ENCODE peak calls at places on chromosomes 13 and 19, in ten cellular contexts. Z is tibial nerve, N is breast epithelium, W is heart left ventricle, H is ovary, P is Panc1, O is osteoblast, F is GM12865, C is cardiac fibroblast, U is AG04450. A is an unnamed sample.

GRCh38 chr19:45508931-45509691 is 1.8 kb downstream of the VASP start:
- DNase-seq in Z (no peak), N (peak), W (peak), H (peak), P (no peak), O (peak), F (peak), C (peak), U (no peak), A (peak)

GRCh38 chr13:30421093-30422055 is 919 bp upstream of the UBE2L5 start:
- DNase-seq in Z (peak), N (peak), W (peak), H (peak), P (no peak), O (peak), F (peak), C (peak), U (peak), A (peak)

GRCh38 chr19:38958301-38958700 is 17.2 kb downstream of the FBXO17 start:
- DNase-seq in Z (no peak), N (no peak), W (no peak), H (no peak), P (no peak), O (no peak), F (no peak), C (no peak), U (no peak), A (no peak)

GRCh38 chr19:4456566-4456842 is 1.1 kb downstream of the UBXN6 start:
- DNase-seq in Z (no peak), N (no peak), W (peak), H (peak), P (no peak), O (peak), F (no peak), C (peak), U (no peak), A (peak)

GRCh38 chr19:33868821-33869412 is 72.2 kb downstream of the KCTD15 start:
- DNase-seq in Z (no peak), N (peak), W (peak), H (peak), P (no peak), O (no peak), F (no peak), C (peak), U (no peak), A (peak)

GRCh38 chr19:15323496-15324235 is 8.7 kb downstream of the BRD4 start:
- DNase-seq in Z (no peak), N (peak), W (no peak), H (peak), P (no peak), O (no peak), F (peak), C (peak), U (no peak), A (peak)

GRCh38 chr13:85982102-85982501 is 182.9 kb upstream of the SLITRK6 start:
- DNase-seq in Z (no peak), N (no peak), W (no peak), H (no peak), P (no peak), O (no peak), F (no peak), C (no peak), U (no peak), A (peak)

GRCh38 chr19:29880498-29881081 is 61.4 kb upstream of the URI1 start:
- DNase-seq in Z (no peak), N (no peak), W (no peak), H (no peak), P (no peak), O (no peak), F (no peak), C (no peak), U (no peak), A (no peak)

GRCh38 chr13:85828094-85828684 is 29.0 kb upstream of the SLITRK6 start:
- DNase-seq in Z (no peak), N (no peak), W (no peak), H (no peak), P (no peak), O (no peak), F (peak), C (peak), U (peak), A (peak)

GRCh38 chr13:112772539-112772909 is 82.7 kb downstream of the ATP11A start:
- DNase-seq in Z (no peak), N (no peak), W (no peak), H (no peak), P (no peak), O (peak), F (no peak), C (no peak), U (no peak), A (no peak)

GRCh38 chr13:113932060-113932459 is 41.8 kb downstream of the C13orf46 start:
- DNase-seq in Z (peak), N (no peak), W (peak), H (no peak), P (no peak), O (peak), F (no peak), C (no peak), U (no peak), A (no peak)

GRCh38 chr13:83709751-83710515 is 172.3 kb downstream of the SLITRK1 start:
- DNase-seq in Z (no peak), N (no peak), W (no peak), H (no peak), P (no peak), O (no peak), F (no peak), C (no peak), U (no peak), A (peak)

GRCh38 chr13:26810095-26810494 is 49.5 kb upstream of the GPR12 start:
- DNase-seq in Z (no peak), N (no peak), W (no peak), H (no peak), P (no peak), O (no peak), F (no peak), C (no peak), U (no peak), A (no peak)

GRCh38 chr19:33189453-33189852 is 4.7 kb upstream of the LRP3 start:
- DNase-seq in Z (no peak), N (no peak), W (no peak), H (no peak), P (no peak), O (no peak), F (no peak), C (no peak), U (no peak), A (no peak)

GRCh38 chr13:40447857-40448256 is 218.6 kb downstream of the FOXO1 start:
- DNase-seq in Z (no peak), N (no peak), W (no peak), H (no peak), P (no peak), O (no peak), F (no peak), C (no peak), U (no peak), A (no peak)

GRCh38 chr19:41426116-41426841 is 895 bp downstream of the B3GNT8 start:
- DNase-seq in Z (no peak), N (no peak), W (peak), H (no peak), P (no peak), O (peak), F (no peak), C (no peak), U (no peak), A (no peak)

GRCh38 chr19:49390978-49391304 is 2.9 kb downstream of the KASH5 start:
- DNase-seq in Z (no peak), N (no peak), W (no peak), H (no peak), P (no peak), O (peak), F (peak), C (no peak), U (no peak), A (no peak)

GRCh38 chr19:48962029-48962848 is 2.9 kb upstream of the FTL start:
- DNase-seq in Z (no peak), N (no peak), W (peak), H (peak), P (no peak), O (peak), F (peak), C (peak), U (no peak), A (no peak)

GRCh38 chr13:26760835-26761582 is 423 bp upstream of the GPR12 start:
- DNase-seq in Z (no peak), N (no peak), W (no peak), H (no peak), P (no peak), O (no peak), F (no peak), C (no peak), U (no peak), A (no peak)

GRCh38 chr19:51365211-51366049 is 758 bp downstream of the ETFB start:
- DNase-seq in Z (no peak), N (no peak), W (no peak), H (peak), P (no peak), O (peak), F (peak), C (peak), U (no peak), A (peak)

GRCh38 chr13:113034451-113035208 is 65.6 kb downstream of the MCF2L start:
- DNase-seq in Z (no peak), N (no peak), W (no peak), H (peak), P (no peak), O (no peak), F (no peak), C (peak), U (peak), A (peak)

GRCh38 chr19:6532244-6532999 is 1.6 kb downstream of the TNFSF9 start:
- DNase-seq in Z (no peak), N (no peak), W (peak), H (no peak), P (no peak), O (peak), F (peak), C (no peak), U (no peak), A (no peak)

GRCh38 chr19:19062454-19063182 is 1.2 kb upstream of the SLC25A42 start:
- DNase-seq in Z (no peak), N (no peak), W (no peak), H (no peak), P (no peak), O (peak), F (no peak), C (no peak), U (peak), A (peak)

GRCh38 chr13:92158335-92158734 is 759.9 kb downstream of the GPC5 start:
- DNase-seq in Z (no peak), N (no peak), W (no peak), H (no peak), P (no peak), O (no peak), F (no peak), C (peak), U (no peak), A (peak)

GRCh38 chr13:51311271-51311670 is 28.2 kb upstream of the SERPINE3 start:
- DNase-seq in Z (no peak), N (no peak), W (no peak), H (no peak), P (no peak), O (no peak), F (no peak), C (no peak), U (no peak), A (no peak)

GRCh38 chr19:45489216-45489855 is 7.5 kb downstream of the RTN2 start:
- DNase-seq in Z (no peak), N (no peak), W (no peak), H (no peak), P (no peak), O (no peak), F (no peak), C (no peak), U (no peak), A (no peak)

GRCh38 chr19:18010149-18010548 is 2.2 kb downstream of the ARRDC2 start:
- DNase-seq in Z (no peak), N (no peak), W (no peak), H (no peak), P (no peak), O (no peak), F (no peak), C (no peak), U (no peak), A (no peak)
- H3K4me3 ChIP-seq in Z (peak), N (peak), W (peak), H (no peak), P (no peak), O (no peak), F (no peak), C (no peak), U (no peak), A (no peak)

GRCh38 chr13:52669677-52670076 is 17.0 kb downstream of the SUGT1 start:
- DNase-seq in Z (no peak), N (no peak), W (no peak), H (no peak), P (no peak), O (no peak), F (no peak), C (no peak), U (no peak), A (no peak)
- TF ChIP-seq CTCF in Z (no peak), N (no peak), W (no peak), H (no peak), P (no peak), O (peak), F (no peak), C (no peak), U (peak), A (no peak)

GRCh38 chr13:20222553-20222952 is 9.6 kb downstream of the GJB6 start:
- DNase-seq in Z (no peak), N (no peak), W (no peak), H (no peak), P (no peak), O (no peak), F (no peak), C (no peak), U (no peak), A (no peak)

GRCh38 chr13:20227730-20228129 is 4.4 kb downstream of the GJB6 start:
- DNase-seq in Z (no peak), N (no peak), W (no peak), H (no peak), P (no peak), O (no peak), F (no peak), C (no peak), U (no peak), A (no peak)

GRCh38 chr13:20231839-20232555 is at the start of gene GJB6:
- DNase-seq in Z (no peak), N (no peak), W (no peak), H (no peak), P (no peak), O (no peak), F (no peak), C (no peak), U (no peak), A (peak)

GRCh38 chr13:20230913-20231838 is 943 bp downstream of the GJB6 start:
- DNase-seq in Z (no peak), N (no peak), W (no peak), H (no peak), P (no peak), O (peak), F (no peak), C (no peak), U (no peak), A (no peak)

DNA sequence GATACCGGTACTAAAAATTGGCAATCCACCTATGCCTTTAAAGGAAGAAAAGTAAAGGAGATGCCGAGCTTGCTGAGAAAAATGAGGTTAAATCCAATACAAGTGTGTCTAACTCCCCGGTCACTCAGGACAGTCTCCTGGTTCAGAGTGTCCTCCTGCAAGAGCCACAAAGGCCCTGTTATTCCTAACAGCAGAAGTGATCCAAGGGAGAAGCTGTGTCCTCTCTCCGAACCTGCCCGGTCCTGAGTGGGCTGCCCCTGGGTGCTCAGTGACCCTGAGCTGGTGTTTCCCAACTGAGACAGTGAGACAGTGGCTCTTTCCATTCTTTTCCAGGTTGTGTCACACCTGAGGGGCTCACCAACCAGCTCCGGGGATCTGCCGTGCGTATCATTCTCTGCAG is 4.8 kb downstream of the GJB6 start:
- DNase-seq in Z (no peak), N (no peak), W (no peak), H (no peak), P (no peak), O (no peak), F (no peak), C (no peak), U (no peak), A (no peak)
- H3K4me3 ChIP-seq in Z (no peak), N (no peak), W (no peak), H (no peak), P (no peak), O (no peak), F (no peak), C (no peak), U (no peak), A (no peak)

GRCh38 chr13:111343186-111343805 is 22.9 kb downstream of the TEX29 start:
- DNase-seq in Z (no peak), N (no peak), W (no peak), H (no peak), P (no peak), O (no peak), F (no peak), C (no peak), U (no peak), A (no peak)

GRCh38 chr13:111344471-111345191 is 24.2 kb downstream of the TEX29 start:
- DNase-seq in Z (no peak), N (no peak), W (no peak), H (no peak), P (no peak), O (no peak), F (no peak), C (peak), U (peak), A (peak)

GRCh38 chr13:111339366-111340143 is 19.1 kb downstream of the TEX29 start:
- DNase-seq in Z (no peak), N (no peak), W (no peak), H (no peak), P (no peak), O (no peak), F (no peak), C (no peak), U (no peak), A (no peak)

GRCh38 chr13:111342716-111343115 is 22.3 kb downstream of the TEX29 start:
- DNase-seq in Z (no peak), N (no peak), W (no peak), H (no peak), P (no peak), O (no peak), F (no peak), C (no peak), U (no peak), A (no peak)

GRCh38 chr13:111341886-111342285 is 21.4 kb downstream of the TEX29 start:
- DNase-seq in Z (no peak), N (no peak), W (no peak), H (no peak), P (no peak), O (no peak), F (no peak), C (no peak), U (no peak), A (no peak)
- TF ChIP-seq CTCF in Z (no peak), N (no peak), W (no peak), H (no peak), P (no peak), O (no peak), F (no peak), C (no peak), U (no peak), A (no peak)

A was measured in bronchial epithelial cell.